ENCODE peak calls at places on chromosomes 5 and 9, in eight cellular contexts. One of them, this sample, is unnamed.

GRCh38 chr9:76785501-76785900 is 21.3 kb downstream of the PCA3 start:
- DNase-seq in CD4-positive, alpha-beta T cell: no peak
- DNase-seq in psoas muscle: no peak
- DNase-seq in right lobe of liver: no peak
- DNase-seq in lower lobe of right lung: no peak
- DNase-seq in foreskin fibroblast: no peak
- DNase-seq in RWPE1: no peak
- DNase-seq in thoracic aorta: no peak
- DNase-seq in this sample: no peak

GRCh38 chr5:180862645-180863044 is 1.6 kb upstream of the ZFP62 start:
- DNase-seq in CD4-positive, alpha-beta T cell: no peak
- DNase-seq in psoas muscle: no peak
- DNase-seq in right lobe of liver: no peak
- DNase-seq in lower lobe of right lung: no peak
- DNase-seq in foreskin fibroblast: no peak
- DNase-seq in RWPE1: no peak
- DNase-seq in thoracic aorta: no peak
- DNase-seq in this sample: no peak

GRCh38 chr5:168872246-168872645 is 293.1 kb upstream of the PANK3 start:
- DNase-seq in CD4-positive, alpha-beta T cell: no peak
- DNase-seq in psoas muscle: no peak
- DNase-seq in right lobe of liver: no peak
- DNase-seq in lower lobe of right lung: no peak
- DNase-seq in foreskin fibroblast: no peak
- DNase-seq in RWPE1: no peak
- DNase-seq in thoracic aorta: no peak
- DNase-seq in this sample: no peak

GRCh38 chr9:136577941-136578619 is 32.2 kb upstream of the NOTCH1 start:
- DNase-seq in CD4-positive, alpha-beta T cell: no peak
- DNase-seq in psoas muscle: peak
- DNase-seq in right lobe of liver: no peak
- DNase-seq in lower lobe of right lung: no peak
- DNase-seq in foreskin fibroblast: no peak
- DNase-seq in RWPE1: no peak
- DNase-seq in thoracic aorta: no peak
- DNase-seq in this sample: no peak

GRCh38 chr9:27945386-27945785 is 372.1 kb upstream of the C9orf72 start:
- DNase-seq in CD4-positive, alpha-beta T cell: no peak
- DNase-seq in psoas muscle: no peak
- DNase-seq in right lobe of liver: no peak
- DNase-seq in lower lobe of right lung: no peak
- DNase-seq in foreskin fibroblast: peak
- DNase-seq in RWPE1: no peak
- DNase-seq in thoracic aorta: no peak
- DNase-seq in this sample: no peak

GRCh38 chr9:2228132-2228531 is 213.0 kb downstream of the SMARCA2 start:
- DNase-seq in CD4-positive, alpha-beta T cell: no peak
- DNase-seq in psoas muscle: peak
- DNase-seq in right lobe of liver: no peak
- DNase-seq in lower lobe of right lung: peak
- DNase-seq in foreskin fibroblast: peak
- DNase-seq in RWPE1: no peak
- DNase-seq in thoracic aorta: no peak
- DNase-seq in this sample: no peak

GRCh38 chr5:59034498-59035186 is 451.8 kb downstream of the RAB3C start:
- DNase-seq in CD4-positive, alpha-beta T cell: peak
- DNase-seq in psoas muscle: no peak
- DNase-seq in right lobe of liver: no peak
- DNase-seq in lower lobe of right lung: no peak
- DNase-seq in foreskin fibroblast: peak
- DNase-seq in RWPE1: peak
- DNase-seq in thoracic aorta: no peak
- DNase-seq in this sample: no peak

GRCh38 chr9:96025995-96026572 is 150.6 kb downstream of the ERCC6L2 start:
- DNase-seq in CD4-positive, alpha-beta T cell: no peak
- DNase-seq in psoas muscle: no peak
- DNase-seq in right lobe of liver: no peak
- DNase-seq in lower lobe of right lung: no peak
- DNase-seq in foreskin fibroblast: no peak
- DNase-seq in RWPE1: no peak
- DNase-seq in thoracic aorta: no peak
- DNase-seq in this sample: no peak

GRCh38 chr5:177290816-177291596 is 12.5 kb downstream of the RAB24 start:
- DNase-seq in CD4-positive, alpha-beta T cell: no peak
- DNase-seq in psoas muscle: no peak
- DNase-seq in right lobe of liver: no peak
- DNase-seq in lower lobe of right lung: no peak
- DNase-seq in foreskin fibroblast: no peak
- DNase-seq in RWPE1: no peak
- DNase-seq in thoracic aorta: no peak
- DNase-seq in this sample: no peak

GRCh38 chr5:19978466-19978865 is 9.5 kb downstream of the CDH18 start:
- DNase-seq in CD4-positive, alpha-beta T cell: no peak
- DNase-seq in psoas muscle: no peak
- DNase-seq in right lobe of liver: no peak
- DNase-seq in lower lobe of right lung: no peak
- DNase-seq in foreskin fibroblast: no peak
- DNase-seq in RWPE1: no peak
- DNase-seq in thoracic aorta: no peak
- DNase-seq in this sample: no peak

GRCh38 chr5:52708463-52708862 is 79.3 kb upstream of the ITGA1 start:
- DNase-seq in CD4-positive, alpha-beta T cell: no peak
- DNase-seq in psoas muscle: no peak
- DNase-seq in right lobe of liver: no peak
- DNase-seq in lower lobe of right lung: no peak
- DNase-seq in foreskin fibroblast: peak
- DNase-seq in RWPE1: no peak
- DNase-seq in thoracic aorta: no peak
- DNase-seq in this sample: no peak

GRCh38 chr5:13692172-13692571 is 252.3 kb downstream of the DNAH5 start:
- DNase-seq in CD4-positive, alpha-beta T cell: no peak
- DNase-seq in psoas muscle: no peak
- DNase-seq in right lobe of liver: no peak
- DNase-seq in lower lobe of right lung: no peak
- DNase-seq in foreskin fibroblast: no peak
- DNase-seq in RWPE1: no peak
- DNase-seq in thoracic aorta: no peak
- DNase-seq in this sample: no peak

GRCh38 chr5:133873936-133874585 is 94.4 kb downstream of the C5orf15 start:
- DNase-seq in CD4-positive, alpha-beta T cell: no peak
- DNase-seq in psoas muscle: no peak
- DNase-seq in right lobe of liver: no peak
- DNase-seq in lower lobe of right lung: no peak
- DNase-seq in foreskin fibroblast: peak
- DNase-seq in RWPE1: peak
- DNase-seq in thoracic aorta: no peak
- DNase-seq in this sample: no peak

GRCh38 chr5:16727937-16728336 is 111.1 kb upstream of the RETREG1 start:
- DNase-seq in CD4-positive, alpha-beta T cell: no peak
- DNase-seq in psoas muscle: no peak
- DNase-seq in right lobe of liver: no peak
- DNase-seq in lower lobe of right lung: peak
- DNase-seq in foreskin fibroblast: peak
- DNase-seq in RWPE1: no peak
- DNase-seq in thoracic aorta: no peak
- DNase-seq in this sample: no peak

DNA sequence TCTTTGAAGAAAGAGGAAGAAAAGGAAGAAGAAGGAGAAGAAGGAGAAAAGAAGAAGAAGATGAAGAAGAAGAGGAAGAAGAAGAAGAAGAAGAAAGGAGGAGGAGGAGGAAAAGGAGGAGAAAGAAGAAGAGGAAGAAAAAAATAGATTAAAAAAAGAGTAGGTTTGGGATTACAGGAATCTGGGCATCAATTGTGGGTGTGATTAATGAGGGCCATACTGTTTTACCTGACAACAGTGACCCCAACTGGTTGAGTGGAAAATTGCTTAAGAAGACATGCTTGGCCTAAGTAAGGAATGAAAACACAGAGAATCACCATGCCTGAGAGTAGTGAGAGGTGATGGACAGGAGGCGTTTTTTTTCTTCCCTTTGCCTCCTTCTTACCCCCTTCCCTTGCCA is 114.6 kb downstream of the FAM170A start:
- DNase-seq in CD4-positive, alpha-beta T cell: no peak
- DNase-seq in psoas muscle: no peak
- DNase-seq in right lobe of liver: no peak
- DNase-seq in lower lobe of right lung: no peak
- DNase-seq in foreskin fibroblast: peak
- DNase-seq in RWPE1: peak
- DNase-seq in thoracic aorta: no peak
- DNase-seq in this sample: no peak
- TF ChIP-seq CTCF in CD4-positive, alpha-beta T cell: peak
- TF ChIP-seq CTCF in psoas muscle: no peak
- TF ChIP-seq CTCF in right lobe of liver: peak
- TF ChIP-seq CTCF in lower lobe of right lung: peak
- TF ChIP-seq CTCF in foreskin fibroblast: peak
- TF ChIP-seq CTCF in RWPE1: peak
- TF ChIP-seq CTCF in thoracic aorta: no peak
- TF ChIP-seq CTCF in this sample: peak

GRCh38 chr5:140360101-140360500 is at the start of gene SLC4A9:
- DNase-seq in CD4-positive, alpha-beta T cell: no peak
- DNase-seq in psoas muscle: no peak
- DNase-seq in right lobe of liver: no peak
- DNase-seq in lower lobe of right lung: no peak
- DNase-seq in foreskin fibroblast: no peak
- DNase-seq in RWPE1: no peak
- DNase-seq in thoracic aorta: no peak
- DNase-seq in this sample: no peak

GRCh38 chr5:140360681-140361479 is 886 bp downstream of the SLC4A9 start:
- DNase-seq in CD4-positive, alpha-beta T cell: no peak
- DNase-seq in psoas muscle: no peak
- DNase-seq in right lobe of liver: no peak
- DNase-seq in lower lobe of right lung: no peak
- DNase-seq in foreskin fibroblast: no peak
- DNase-seq in RWPE1: no peak
- DNase-seq in thoracic aorta: no peak
- DNase-seq in this sample: no peak

GRCh38 chr5:140356878-140357730 is 2.9 kb upstream of the SLC4A9 start:
- DNase-seq in CD4-positive, alpha-beta T cell: no peak
- DNase-seq in psoas muscle: no peak
- DNase-seq in right lobe of liver: no peak
- DNase-seq in lower lobe of right lung: no peak
- DNase-seq in foreskin fibroblast: no peak
- DNase-seq in RWPE1: no peak
- DNase-seq in thoracic aorta: no peak
- DNase-seq in this sample: peak

GRCh38 chr5:140357731-140358093 is 2.3 kb upstream of the SLC4A9 start:
- DNase-seq in CD4-positive, alpha-beta T cell: peak
- DNase-seq in psoas muscle: peak
- DNase-seq in right lobe of liver: peak
- DNase-seq in lower lobe of right lung: peak
- DNase-seq in foreskin fibroblast: peak
- DNase-seq in RWPE1: peak
- DNase-seq in thoracic aorta: peak
- DNase-seq in this sample: peak

DNA sequence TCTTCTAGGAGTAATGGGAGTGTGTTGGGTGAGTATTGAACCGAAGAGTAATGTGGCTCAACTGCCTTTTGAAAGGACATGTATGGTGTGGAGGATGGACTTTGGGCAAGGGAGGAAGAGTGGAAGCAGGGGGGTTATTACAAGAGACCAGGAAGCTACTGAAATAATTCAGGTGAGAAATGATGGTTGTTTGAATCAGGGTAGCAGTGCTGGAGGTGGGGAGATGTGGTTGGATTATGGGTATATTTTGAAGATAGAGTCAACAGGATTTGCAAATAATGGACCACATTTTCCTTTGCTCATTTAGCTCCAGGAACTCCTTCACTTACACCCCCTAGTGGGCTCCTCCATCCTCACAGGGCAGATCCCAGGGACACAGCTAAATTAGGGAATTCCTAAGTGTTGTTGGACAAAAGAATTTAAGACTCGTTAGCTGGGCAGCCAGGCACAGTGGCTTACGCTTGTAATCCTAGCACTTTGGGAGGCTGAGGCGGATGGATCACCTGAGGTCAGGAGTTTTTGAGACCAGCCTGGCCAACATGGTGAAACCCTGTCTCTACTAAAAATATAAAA is 1.2 kb upstream of the SLC4A9 start:
- DNase-seq in CD4-positive, alpha-beta T cell: no peak
- DNase-seq in psoas muscle: no peak
- DNase-seq in right lobe of liver: no peak
- DNase-seq in lower lobe of right lung: no peak
- DNase-seq in foreskin fibroblast: peak
- DNase-seq in RWPE1: peak
- DNase-seq in thoracic aorta: no peak
- DNase-seq in this sample: no peak
- TF ChIP-seq CTCF in CD4-positive, alpha-beta T cell: no peak
- TF ChIP-seq CTCF in psoas muscle: peak
- TF ChIP-seq CTCF in right lobe of liver: peak
- TF ChIP-seq CTCF in lower lobe of right lung: peak
- TF ChIP-seq CTCF in foreskin fibroblast: peak
- TF ChIP-seq CTCF in RWPE1: peak
- TF ChIP-seq CTCF in thoracic aorta: peak
- TF ChIP-seq CTCF in this sample: no peak

GRCh38 chr5:139368613-139369012 is 14.5 kb downstream of the SLC23A1 start:
- DNase-seq in CD4-positive, alpha-beta T cell: no peak
- DNase-seq in psoas muscle: no peak
- DNase-seq in right lobe of liver: no peak
- DNase-seq in lower lobe of right lung: no peak
- DNase-seq in foreskin fibroblast: peak
- DNase-seq in RWPE1: no peak
- DNase-seq in thoracic aorta: no peak
- DNase-seq in this sample: no peak
- TF ChIP-seq CTCF in CD4-positive, alpha-beta T cell: no peak
- TF ChIP-seq CTCF in psoas muscle: no peak
- TF ChIP-seq CTCF in right lobe of liver: no peak
- TF ChIP-seq CTCF in lower lobe of right lung: no peak
- TF ChIP-seq CTCF in foreskin fibroblast: no peak
- TF ChIP-seq CTCF in RWPE1: no peak
- TF ChIP-seq CTCF in thoracic aorta: no peak
- TF ChIP-seq CTCF in this sample: no peak

GRCh38 chr5:173628501-173628900 is 12.1 kb upstream of the BOD1 start:
- DNase-seq in CD4-positive, alpha-beta T cell: no peak
- DNase-seq in psoas muscle: no peak
- DNase-seq in right lobe of liver: no peak
- DNase-seq in lower lobe of right lung: no peak
- DNase-seq in foreskin fibroblast: no peak
- DNase-seq in RWPE1: no peak
- DNase-seq in thoracic aorta: no peak
- DNase-seq in this sample: no peak

GRCh38 chr5:173630724-173631365 is 14.4 kb upstream of the BOD1 start:
- DNase-seq in CD4-positive, alpha-beta T cell: no peak
- DNase-seq in psoas muscle: no peak
- DNase-seq in right lobe of liver: no peak
- DNase-seq in lower lobe of right lung: no peak
- DNase-seq in foreskin fibroblast: no peak
- DNase-seq in RWPE1: no peak
- DNase-seq in thoracic aorta: no peak
- DNase-seq in this sample: no peak

GRCh38 chr5:173631478-173631877 is 15.0 kb upstream of the BOD1 start:
- DNase-seq in CD4-positive, alpha-beta T cell: no peak
- DNase-seq in psoas muscle: no peak
- DNase-seq in right lobe of liver: no peak
- DNase-seq in lower lobe of right lung: no peak
- DNase-seq in foreskin fibroblast: no peak
- DNase-seq in RWPE1: no peak
- DNase-seq in thoracic aorta: no peak
- DNase-seq in this sample: no peak

GRCh38 chr5:173627860-173628392 is 11.5 kb upstream of the BOD1 start:
- DNase-seq in CD4-positive, alpha-beta T cell: no peak
- DNase-seq in psoas muscle: no peak
- DNase-seq in right lobe of liver: peak
- DNase-seq in lower lobe of right lung: no peak
- DNase-seq in foreskin fibroblast: no peak
- DNase-seq in RWPE1: no peak
- DNase-seq in thoracic aorta: no peak
- DNase-seq in this sample: no peak

GRCh38 chr5:173629628-173630027 is 13.2 kb upstream of the BOD1 start:
- DNase-seq in CD4-positive, alpha-beta T cell: no peak
- DNase-seq in psoas muscle: no peak
- DNase-seq in right lobe of liver: no peak
- DNase-seq in lower lobe of right lung: no peak
- DNase-seq in foreskin fibroblast: no peak
- DNase-seq in RWPE1: no peak
- DNase-seq in thoracic aorta: no peak
- DNase-seq in this sample: no peak
- TF ChIP-seq CTCF in CD4-positive, alpha-beta T cell: no peak
- TF ChIP-seq CTCF in psoas muscle: no peak
- TF ChIP-seq CTCF in right lobe of liver: no peak
- TF ChIP-seq CTCF in lower lobe of right lung: peak
- TF ChIP-seq CTCF in foreskin fibroblast: peak
- TF ChIP-seq CTCF in RWPE1: no peak
- TF ChIP-seq CTCF in thoracic aorta: no peak
- TF ChIP-seq CTCF in this sample: peak

This sample was measured in CD14-positive monocyte.